ENCODE peak calls at places on chromosomes 16 and 17, in six cellular contexts. D is A549, A is transverse colon, Z is endothelial cell of umbilical vein, X is stomach, U is suprapubic skin. O is an unnamed sample.

GRCh38 chr17:36600936-36601302 is 464 bp upstream of the MRM1 start:
- DNase-seq in D (no peak), A (no peak), Z (no peak), X (no peak), U (no peak), O (no peak)

GRCh38 chr16:75420987-75421819 is 12.1 kb downstream of the CFDP1 start:
- DNase-seq in D (no peak), A (peak; percentile 82), Z (no peak), X (peak; percentile 70), U (peak; percentile 86), O (peak; percentile 84)

GRCh38 chr17:78883533-78884131 is 19.4 kb downstream of the CEP295NL start:
- DNase-seq in D (peak; percentile 98), A (peak; percentile 58), Z (peak; percentile 97), X (peak; percentile 56), U (peak; percentile 92), O (no peak)

GRCh38 chr17:76138234-76138895 is 2.7 kb downstream of the FOXJ1 start:
- DNase-seq in D (peak; percentile 66), A (no peak), Z (no peak), X (no peak), U (no peak), O (no peak)

GRCh38 chr16:81797443-81797842 is 18.4 kb downstream of the PLCG2 start:
- DNase-seq in D (no peak), A (peak; percentile 59), Z (no peak), X (no peak), U (no peak), O (peak; percentile 57)

GRCh38 chr17:58960068-58960467 is 146.6 kb downstream of the TRIM37 start:
- DNase-seq in D (peak; percentile 16), A (no peak), Z (peak; percentile 50), X (no peak), U (no peak), O (no peak)

GRCh38 chr16:83878838-83879237 is 20.1 kb upstream of the MLYCD start:
- DNase-seq in D (peak; percentile 38), A (no peak), Z (peak; percentile 70), X (no peak), U (no peak), O (no peak)

GRCh38 chr17:2250140-2251095 is 53.2 kb downstream of the SMG6 start:
- DNase-seq in D (no peak), A (no peak), Z (no peak), X (no peak), U (peak; percentile 49), O (no peak)

GRCh38 chr17:40264458-40265185 is 23.1 kb upstream of the CDC6 start:
- DNase-seq in D (no peak), A (no peak), Z (no peak), X (no peak), U (peak; percentile 44), O (no peak)

GRCh38 chr17:10556301-10557005 is 7.0 kb upstream of the MYH2 start:
- DNase-seq in D (no peak), A (no peak), Z (no peak), X (no peak), U (no peak), O (no peak)

GRCh38 chr17:50062323-50063243 is 6.7 kb downstream of the ITGA3 start:
- DNase-seq in D (peak; percentile 99), A (peak; percentile 88), Z (no peak), X (peak; percentile 85), U (no peak), O (peak; percentile 94)

GRCh38 chr17:68155692-68156091 is 92.2 kb upstream of the AMZ2 start:
- DNase-seq in D (no peak), A (no peak), Z (no peak), X (no peak), U (no peak), O (no peak)

DNA sequence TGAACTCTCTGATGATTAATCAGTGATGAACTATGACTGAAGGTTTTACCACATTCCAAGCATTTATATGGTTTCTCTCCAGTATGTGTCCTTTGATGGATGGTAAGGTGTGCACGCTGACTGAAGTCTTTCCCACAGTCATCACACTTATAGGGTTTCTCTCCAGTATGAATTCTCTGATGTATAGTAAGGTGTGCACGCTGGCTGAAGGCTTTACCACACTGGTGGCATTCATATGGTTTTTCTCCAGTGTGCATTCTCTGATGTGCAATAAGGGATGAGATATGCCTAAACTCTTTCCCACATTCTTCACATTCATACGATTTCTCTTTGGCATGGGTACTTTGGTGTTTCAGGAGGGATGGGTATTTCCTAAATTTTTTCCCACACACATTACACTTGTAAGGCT is 16.4 kb downstream of the ZNF287 start:
- DNase-seq in D (no peak), A (no peak), Z (no peak), X (no peak), U (no peak), O (no peak)
- H3K9me3 ChIP-seq in D (peaks cover 99% of the 10 kb centered on the region), A (peaks cover 76% of the 10 kb centered on the region), Z (peaks cover 25% of the 10 kb centered on the region), X (peaks cover 36% of the 10 kb centered on the region), U (peaks cover 57% of the 10 kb centered on the region), O (peaks cover 96% of the 10 kb centered on the region)

DNA sequence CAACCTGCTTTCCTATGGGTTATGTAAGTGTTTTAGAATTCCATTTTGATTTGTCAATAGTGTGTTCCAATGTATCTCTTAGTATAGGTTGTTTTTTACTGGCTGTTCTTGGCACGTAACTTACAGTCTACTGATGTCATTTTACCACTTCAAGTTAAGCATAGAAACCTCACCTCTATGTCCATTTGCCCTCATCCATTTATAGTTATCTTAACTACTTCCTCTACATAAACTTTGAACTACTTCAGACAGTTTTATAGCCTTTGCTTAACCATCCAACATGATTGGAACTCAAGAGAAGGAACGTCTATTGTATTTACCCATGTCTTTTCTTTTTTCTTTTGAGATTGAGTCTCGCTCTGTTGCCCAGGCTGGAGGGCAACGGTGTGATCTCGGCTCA is 64.5 kb upstream of the GNG13 start:
- DNase-seq in D (no peak), A (no peak), Z (no peak), X (no peak), U (no peak), O (no peak)
- H3K9me3 ChIP-seq in D (no peaks in the 10 kb centered on the region), A (no peaks in the 10 kb centered on the region), Z (no peaks in the 10 kb centered on the region), X (no peaks in the 10 kb centered on the region), U (no peaks in the 10 kb centered on the region), O (no peaks in the 10 kb centered on the region)

DNA sequence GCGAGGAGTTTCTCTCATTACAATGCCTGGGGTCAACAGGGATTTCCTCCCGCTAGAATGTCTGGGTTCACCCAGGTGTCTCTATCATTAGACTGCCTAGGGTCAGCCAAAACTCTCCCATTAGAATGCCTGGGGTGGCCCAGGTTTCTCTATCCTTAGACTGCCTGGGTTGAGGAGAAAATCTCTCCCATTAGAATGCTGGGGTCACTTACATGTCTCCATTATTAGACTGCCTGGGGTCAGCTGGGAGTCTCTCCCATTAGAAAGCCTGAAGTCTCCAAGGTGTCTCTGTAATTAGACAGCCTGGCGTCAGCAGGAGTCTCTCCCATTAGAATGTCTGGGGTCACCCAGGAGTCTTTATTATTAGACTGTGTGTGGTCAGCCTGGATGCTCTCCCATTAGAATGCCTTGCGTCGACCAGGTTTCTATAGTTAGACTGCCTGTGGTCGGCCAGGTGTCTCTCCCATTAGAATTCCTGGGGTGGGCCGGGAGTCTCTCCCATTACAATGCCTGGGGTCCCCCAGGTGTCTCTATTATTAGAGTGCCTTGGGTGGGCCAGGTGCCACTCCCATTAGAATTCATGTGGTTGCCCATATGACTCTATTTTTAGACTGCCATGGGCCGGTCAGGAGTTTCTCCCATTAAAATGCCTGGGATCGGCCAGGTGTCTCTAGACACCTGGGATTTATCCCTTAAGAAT is 2272.1 kb downstream of the TP53TG3F start:
- DNase-seq in D (no peak), A (no peak), Z (no peak), X (no peak), U (no peak), O (no peak)
- H3K9me3 ChIP-seq in D (no peaks in the 10 kb centered on the region), A (no peaks in the 10 kb centered on the region), Z (no peaks in the 10 kb centered on the region), X (no peaks in the 10 kb centered on the region), U (peaks cover 6% of the 10 kb centered on the region), O (peaks cover 2% of the 10 kb centered on the region)

GRCh38 chr16:72312862-72313261 is 140.9 kb upstream of the PMFBP1 start:
- DNase-seq in D (no peak), A (no peak), Z (no peak), X (no peak), U (no peak), O (no peak)
- H3K9me3 ChIP-seq in D (peaks cover 3% of the 10 kb centered on the region), A (no peaks in the 10 kb centered on the region), Z (no peaks in the 10 kb centered on the region), X (no peaks in the 10 kb centered on the region), U (no peaks in the 10 kb centered on the region), O (no peaks in the 10 kb centered on the region)

DNA sequence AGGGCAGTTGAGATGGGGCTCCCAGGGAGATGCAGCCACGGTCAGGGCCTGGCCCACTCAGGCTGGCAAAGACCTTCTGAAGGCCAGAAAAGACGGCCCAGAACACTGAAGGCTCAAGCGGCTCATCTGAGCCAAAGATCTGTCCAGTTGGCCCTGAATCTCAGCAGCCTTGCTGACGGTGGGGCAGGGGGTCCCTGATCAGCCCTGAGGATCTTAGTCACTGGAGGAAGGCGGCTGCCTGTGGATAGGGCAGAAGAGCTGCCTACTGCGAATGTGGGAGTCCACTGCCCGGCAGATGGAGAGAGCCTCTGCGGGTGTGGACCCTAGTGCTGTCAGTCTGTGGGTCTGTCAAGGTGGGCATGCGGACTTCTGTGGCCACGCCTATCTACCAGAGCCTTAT is 1738.2 kb downstream of the TP53TG3F start:
- DNase-seq in D (no peak), A (no peak), Z (no peak), X (no peak), U (peak; percentile 57), O (no peak)
- H3K9me3 ChIP-seq in D (no peaks in the 10 kb centered on the region), A (no peaks in the 10 kb centered on the region), Z (peaks cover 7% of the 10 kb centered on the region), X (no peaks in the 10 kb centered on the region), U (peaks cover 3% of the 10 kb centered on the region), O (no peaks in the 10 kb centered on the region)